ENCODE peak calls at places on chromosomes 2 and 18, in nine cellular contexts. T is cardiac muscle cell, S is spleen, Y is heart left ventricle, I is A549, H is tibial artery, M is breast epithelium, A is thyroid gland, U is transverse colon. P is an unnamed sample. For H3K4me1, the result is how much of the 10 kb centered on the place peaks cover.

GRCh38 chr2:106805716-106806115 is 80.3 kb downstream of the ST6GAL2 start:
- DNase-seq in I (no peak), A (no peak), H (no peak), T (no peak), Y (no peak), M (no peak), U (no peak), S (no peak), P (no peak)

GRCh38 chr2:113200736-113201490 is 27.1 kb downstream of the PSD4 start:
- DNase-seq in H (peak), T (no peak), S (peak), Y (no peak), M (no peak), I (peak), A (no peak), U (no peak), P (no peak)

GRCh38 chr18:8975624-8976023 is 126.9 kb upstream of the NDUFV2 start:
- DNase-seq in A (no peak), U (no peak), S (no peak), M (no peak), H (no peak), Y (no peak), T (no peak), I (no peak), P (no peak)

GRCh38 chr2:217901826-217902225 is 101.0 kb downstream of the TNS1 start:
- DNase-seq in I (peak), M (no peak), S (no peak), T (peak), U (no peak), H (peak), Y (peak), A (peak), P (no peak)

GRCh38 chr2:187890690-187891089 is 336.5 kb upstream of the TFPI start:
- DNase-seq in S (no peak), H (no peak), M (no peak), T (no peak), U (no peak), A (no peak), I (no peak), Y (no peak), P (no peak)

GRCh38 chr18:74446178-74446577 is 10.9 kb downstream of the DIPK1C start:
- DNase-seq in A (no peak), H (no peak), S (no peak), U (no peak), Y (no peak), M (no peak), I (no peak), T (no peak), P (no peak)

GRCh38 chr2:98478861-98479770 is 34.5 kb downstream of the INPP4A start:
- DNase-seq in M (no peak), U (no peak), I (no peak), A (no peak), Y (no peak), T (no peak), S (peak), H (no peak), P (no peak)

GRCh38 chr2:44291281-44292248 is 16.3 kb downstream of the SLC3A1 start:
- DNase-seq in H (peak), S (no peak), U (peak), I (peak), T (peak), M (peak), A (peak), Y (no peak), P (no peak)

GRCh38 chr2:77552956-77553355 is 30.8 kb upstream of the LRRTM4 start:
- DNase-seq in M (peak), H (no peak), T (no peak), I (no peak), U (no peak), A (peak), S (no peak), Y (no peak), P (no peak)

GRCh38 chr2:215920244-215921100 is 92.9 kb downstream of the MREG start:
- DNase-seq in U (peak), Y (peak), I (peak), T (peak), S (no peak), M (peak), H (peak), A (peak), P (peak)

GRCh38 chr2:14673351-14673875 is 40.9 kb downstream of the LRATD1 start:
- DNase-seq in H (no peak), T (no peak), I (no peak), S (no peak), Y (no peak), U (no peak), M (no peak), A (no peak), P (no peak)

GRCh38 chr2:158685646-158686045 is 109.5 kb upstream of the DAPL1 start:
- DNase-seq in M (no peak), S (no peak), Y (no peak), H (no peak), T (no peak), I (no peak), A (no peak), U (no peak), P (no peak)

GRCh38 chr2:157497603-157498314 is 53.9 kb upstream of the CYTIP start:
- DNase-seq in Y (no peak), I (peak), M (no peak), S (no peak), A (no peak), H (no peak), U (no peak), T (peak), P (no peak)

GRCh38 chr2:111162718-111163331 is 42.1 kb downstream of the BCL2L11 start:
- DNase-seq in Y (no peak), I (no peak), S (no peak), M (no peak), H (no peak), T (peak), U (no peak), A (no peak), P (no peak)

GRCh38 chr2:233349005-233349998 is 5.0 kb upstream of the DGKD start:
- DNase-seq in A (peak), S (peak), U (peak), M (peak), Y (peak), H (no peak), I (no peak), T (no peak), P (peak)

GRCh38 chr2:64143154-64144056 is 815 bp downstream of the PELI1 start:
- DNase-seq in S (no peak), I (peak), A (peak), Y (peak), U (no peak), H (no peak), M (no peak), T (peak), P (peak)
- H3K27ac ChIP-seq in S (peak), I (peak), A (peak), Y (peak), U (peak), H (peak), M (peak), T (peak), P (peak)

GRCh38 chr18:11762429-11762828 is 73.4 kb downstream of the GNAL start:
- DNase-seq in S (no peak), M (no peak), A (no peak), Y (no peak), T (no peak), H (no peak), U (no peak), I (no peak), P (no peak)

GRCh38 chr18:11761553-11761952 is 72.5 kb downstream of the GNAL start:
- DNase-seq in S (no peak), M (no peak), Y (no peak), T (no peak), H (no peak), U (no peak), A (no peak), I (peak), P (no peak)

GRCh38 chr18:11767935-11768334 is 78.9 kb downstream of the GNAL start:
- DNase-seq in M (no peak), U (no peak), H (no peak), T (peak), A (no peak), S (no peak), I (no peak), Y (no peak), P (no peak)

DNA sequence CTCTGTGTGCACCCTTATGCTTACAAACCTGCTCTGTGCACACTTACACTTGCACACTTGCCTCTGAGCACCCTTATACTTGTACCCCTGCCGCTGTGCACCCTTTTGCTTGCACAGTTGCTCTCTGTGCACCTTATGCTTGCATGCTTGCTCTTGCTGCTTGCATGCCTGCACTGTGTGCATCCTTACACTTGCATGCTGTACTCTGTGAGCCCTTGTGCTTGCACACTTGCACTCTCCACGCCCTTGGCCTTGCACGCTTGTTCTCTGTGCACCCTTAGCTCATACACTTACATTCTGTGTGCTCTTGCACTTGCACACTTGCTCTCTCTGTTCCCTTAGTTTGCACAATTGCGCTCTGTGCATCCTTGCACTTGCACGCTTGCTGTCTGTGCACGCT is 78.3 kb downstream of the GNAL start:
- DNase-seq in S (no peak), T (no peak), I (no peak), U (no peak), A (no peak), Y (no peak), H (no peak), M (no peak), P (no peak)
- TF ChIP-seq CTCF in S (no peak), T (no peak), I (no peak), U (no peak), A (no peak), Y (no peak), H (no peak), M (no peak), P (no peak)

DNA sequence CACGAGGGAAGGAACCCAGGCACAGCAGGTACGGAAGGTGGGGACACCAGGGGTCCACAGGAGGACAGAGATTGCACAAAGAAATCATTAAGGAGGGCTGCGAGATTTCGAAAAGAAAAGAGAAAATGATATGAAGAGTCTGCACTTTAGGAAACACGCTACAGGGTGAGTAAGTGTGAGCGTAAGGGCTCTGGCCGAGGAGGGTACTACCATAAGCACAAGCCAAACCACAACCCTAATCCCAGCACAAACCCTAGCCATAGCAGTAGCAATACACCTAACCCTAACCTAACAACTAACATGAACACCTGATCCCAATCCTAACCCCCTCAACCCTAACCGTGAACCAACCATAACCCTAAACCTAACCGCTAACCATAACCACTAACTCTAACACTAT is 104.0 kb downstream of the ZNF516 start:
- DNase-seq in T (no peak), A (no peak), M (no peak), I (no peak), U (no peak), H (peak), Y (no peak), S (no peak), P (no peak)
- H3K4me1 ChIP-seq in T (under half), A (under half), M (under half), I (under half), U (under half), H (under half), Y (under half), S (under half), P (under half)

GRCh38 chr2:189409136-189409535 is 32.1 kb upstream of the WDR75 start:
- DNase-seq in S (no peak), A (no peak), H (no peak), I (no peak), Y (no peak), T (peak), U (no peak), M (no peak), P (no peak)

GRCh38 chr2:189407161-189407943 is 33.9 kb upstream of the WDR75 start:
- DNase-seq in H (no peak), I (peak), S (no peak), U (no peak), Y (no peak), M (no peak), A (no peak), T (peak), P (no peak)

GRCh38 chr2:189408294-189408693 is 33.0 kb upstream of the WDR75 start:
- DNase-seq in M (no peak), I (no peak), H (no peak), T (no peak), U (no peak), A (no peak), Y (no peak), S (no peak), P (no peak)

GRCh38 chr2:189407944-189408209 is 33.4 kb upstream of the WDR75 start:
- DNase-seq in U (no peak), H (no peak), S (no peak), I (no peak), A (no peak), Y (no peak), T (peak), M (no peak), P (no peak)

DNA sequence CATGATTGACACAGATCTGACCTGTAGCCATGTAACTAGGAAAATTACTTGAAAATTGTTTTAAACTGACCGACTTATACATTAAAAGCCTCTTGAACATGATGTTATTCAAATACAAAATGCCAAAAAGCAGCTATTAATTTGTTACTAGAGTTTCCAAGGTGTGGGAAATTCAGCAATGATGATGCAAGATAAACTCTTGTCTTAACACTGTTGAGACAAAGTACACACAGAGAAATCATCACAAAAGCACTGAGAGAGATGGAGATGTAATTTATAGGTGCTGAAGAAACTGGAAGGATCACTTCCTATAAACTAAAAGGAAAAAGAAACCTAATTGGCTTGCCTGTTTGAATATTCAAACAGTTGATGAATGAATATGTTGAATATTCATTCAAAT is 34.7 kb upstream of the WDR75 start:
- DNase-seq in U (no peak), I (no peak), S (no peak), T (no peak), A (no peak), M (no peak), H (no peak), Y (no peak), P (no peak)
- H3K27ac ChIP-seq in U (peak), I (peak), S (no peak), T (no peak), A (no peak), M (peak), H (peak), Y (peak), P (no peak)

GRCh38 chr2:236157366-236157765 is 10.8 kb downstream of the GBX2 start:
- DNase-seq in I (no peak), U (no peak), Y (no peak), H (no peak), T (peak), M (no peak), A (no peak), S (peak), P (no peak)
- TF ChIP-seq CTCF in I (no peak), U (no peak), Y (no peak), H (no peak), T (no peak), M (no peak), A (no peak), S (no peak), P (no peak)